ENCODE peak calls at places on chromosome 1, in five cellular contexts. B is GM12892, F is IMR-90, N is M059J, E is skeletal muscle cell. Q is an unnamed sample.

GRCh38 chr1:110235181-110235838 is 25.2 kb downstream of the KCNC4 start:
- DNase-seq in N (peak; percentile 9), B (no peak), F (no peak), E (no peak), Q (no peak)

GRCh38 chr1:83909687-83910086 is 89.2 kb downstream of the TTLL7 start:
- DNase-seq in E (no peak), F (peak; percentile 32), N (no peak), B (no peak), Q (no peak)

GRCh38 chr1:243348331-243348730 is 92.5 kb downstream of the SDCCAG8 start:
- DNase-seq in N (no peak), E (no peak), B (no peak), F (no peak), Q (no peak)

GRCh38 chr1:17736625-17737024 is 18.5 kb upstream of the ACTL8 start:
- DNase-seq in N (no peak), F (no peak), E (no peak), B (no peak), Q (no peak)

GRCh38 chr1:155481761-155482160 is 80.8 kb downstream of the ASH1L start:
- DNase-seq in B (no peak), E (no peak), F (no peak), N (peak; percentile 3), Q (no peak)

GRCh38 chr1:232620356-232620841 is 9.5 kb downstream of the SIPA1L2 start:
- DNase-seq in F (peak; percentile 71), N (peak; percentile 65), E (peak; percentile 59), B (no peak), Q (no peak)

GRCh38 chr1:199735660-199736059 is 291.9 kb upstream of the NR5A2 start:
- DNase-seq in N (no peak), E (no peak), F (no peak), B (no peak), Q (no peak)

GRCh38 chr1:160539896-160540858 is 17.1 kb upstream of the SLAMF6 start:
- DNase-seq in E (no peak), B (peak; percentile 43), N (peak; percentile 22), F (no peak), Q (no peak)

GRCh38 chr1:114033961-114034360 is 54.7 kb downstream of the OLFML3 start:
- DNase-seq in E (no peak), F (no peak), N (no peak), B (no peak), Q (no peak)

GRCh38 chr1:112735752-112736151 is 20.6 kb upstream of the PPM1J start:
- DNase-seq in N (peak; percentile 96), E (peak; percentile 44), F (peak; percentile 94), B (no peak), Q (peak; percentile 65)